ENCODE peak calls at places on chromosomes 7 and 10, in eight cellular contexts. Y is LHCN-M2; N is left ventricle myocardium superior; K is cerebellum; L is A549; T is NCI-H2029; D is stimulated activated CD4-positive, alpha-beta T cell treated with anti-CD3 and anti-CD28 coated beads, Interleukin-2, amount 100 ng/mL, for 4 hours; J is T-helper 1 cell. B is an unnamed sample.

GRCh38 chr10:32954080-32954479 is 4.0 kb downstream of the ITGB1 start:
- DNase-seq in Y (no peak), N (no peak), K (no peak), L (peak; percentile 72), T (no peak), D (no peak), J (no peak), B (no peak)

GRCh38 chr7:128108641-128109423 is 77.6 kb upstream of the LRRC4 start:
- DNase-seq in Y (no peak), N (no peak), K (no peak), L (no peak), T (no peak), D (no peak), J (no peak), B (no peak)

GRCh38 chr10:35391153-35391953 is 55.0 kb downstream of the CCNY start:
- DNase-seq in Y (no peak), N (no peak), K (no peak), L (no peak), T (no peak), D (no peak), J (no peak), B (no peak)

GRCh38 chr10:69451209-69451783 is at the start of gene TSPAN15:
- DNase-seq in Y (peak; percentile 52), N (peak; percentile 94), K (peak; percentile 97), L (peak; percentile 94), T (peak; percentile 74), D (peak; percentile 65), J (peak; percentile 62), B (peak; percentile 88)

GRCh38 chr7:34158311-34158710 is 253.0 kb downstream of the BMPER start:
- DNase-seq in Y (peak; percentile 72), N (peak; percentile 59), K (no peak), L (no peak), T (peak; percentile 36), D (no peak), J (no peak), B (no peak)

GRCh38 chr7:41058986-41059741 is 643.7 kb downstream of the INHBA start:
- DNase-seq in Y (no peak), N (no peak), K (no peak), L (no peak), T (peak; percentile 91), D (no peak), J (no peak), B (no peak)

GRCh38 chr10:5832946-5833345 is 19.7 kb upstream of the GDI2 start:
- DNase-seq in Y (no peak), N (no peak), K (no peak), L (no peak), T (no peak), D (no peak), J (no peak), B (no peak)

GRCh38 chr7:151895695-151896485 is 19.0 kb upstream of the PRKAG2 start:
- DNase-seq in Y (no peak), N (no peak), K (no peak), L (no peak), T (no peak), D (no peak), J (no peak), B (no peak)

GRCh38 chr7:48016641-48017040 is 12.3 kb downstream of the SUN3 start:
- DNase-seq in Y (no peak), N (no peak), K (no peak), L (no peak), T (no peak), D (no peak), J (no peak), B (no peak)

B was measured in HTR-8/SVneo.